ENCODE peak calls at places on chromosomes 2 and 18, in six cellular contexts. E, L, W, O, U and G are unnamed samples.

GRCh38 chr2:201440182-201440581 is 11.1 kb downstream of the TRAK2 start:
- DNase-seq in L (no peak), O (no peak), E (peak; percentile 77), U (no peak), W (no peak), G (peak; percentile 79)

GRCh38 chr18:11741505-11742145 is 52.6 kb downstream of the GNAL start:
- DNase-seq in U (peak; percentile 34), L (peak; percentile 20), O (no peak), E (peak; percentile 11), W (no peak), G (no peak)

GRCh38 chr2:236875906-236876505 is 209.7 kb upstream of the COPS8 start:
- DNase-seq in W (no peak), O (no peak), E (no peak), L (no peak), U (no peak), G (peak; percentile 51)

GRCh38 chr2:226017107-226017506 is 617.6 kb downstream of the NYAP2 start:
- DNase-seq in E (no peak), O (no peak), W (no peak), L (no peak), U (no peak), G (no peak)

GRCh38 chr2:26752636-26753035 is 11.4 kb upstream of the SLC35F6 start:
- DNase-seq in E (no peak), L (no peak), W (no peak), O (no peak), U (no peak), G (no peak)

GRCh38 chr18:63298393-63299015 is 21.1 kb downstream of the BCL2 start:
- DNase-seq in O (no peak), L (peak; percentile 79), E (no peak), W (no peak), U (no peak), G (no peak)

GRCh38 chr2:238160206-238161129 is 1.7 kb downstream of the ERFE start:
- DNase-seq in O (no peak), U (peak; percentile 34), W (no peak), L (no peak), E (peak; percentile 31), G (peak; percentile 16)

GRCh38 chr2:241410739-241411176 is 54.7 kb downstream of the FARP2 start:
- DNase-seq in W (no peak), U (no peak), L (no peak), E (peak; percentile 45), O (peak; percentile 26), G (no peak)

GRCh38 chr2:201704536-201704935 is 6.1 kb upstream of the MPP4 start:
- DNase-seq in E (no peak), W (no peak), O (no peak), U (no peak), L (no peak), G (no peak)

GRCh38 chr2:74566423-74567085 is 12.0 kb downstream of the DOK1 start:
- DNase-seq in U (no peak), E (no peak), O (no peak), W (no peak), L (no peak), G (no peak)

DNA sequence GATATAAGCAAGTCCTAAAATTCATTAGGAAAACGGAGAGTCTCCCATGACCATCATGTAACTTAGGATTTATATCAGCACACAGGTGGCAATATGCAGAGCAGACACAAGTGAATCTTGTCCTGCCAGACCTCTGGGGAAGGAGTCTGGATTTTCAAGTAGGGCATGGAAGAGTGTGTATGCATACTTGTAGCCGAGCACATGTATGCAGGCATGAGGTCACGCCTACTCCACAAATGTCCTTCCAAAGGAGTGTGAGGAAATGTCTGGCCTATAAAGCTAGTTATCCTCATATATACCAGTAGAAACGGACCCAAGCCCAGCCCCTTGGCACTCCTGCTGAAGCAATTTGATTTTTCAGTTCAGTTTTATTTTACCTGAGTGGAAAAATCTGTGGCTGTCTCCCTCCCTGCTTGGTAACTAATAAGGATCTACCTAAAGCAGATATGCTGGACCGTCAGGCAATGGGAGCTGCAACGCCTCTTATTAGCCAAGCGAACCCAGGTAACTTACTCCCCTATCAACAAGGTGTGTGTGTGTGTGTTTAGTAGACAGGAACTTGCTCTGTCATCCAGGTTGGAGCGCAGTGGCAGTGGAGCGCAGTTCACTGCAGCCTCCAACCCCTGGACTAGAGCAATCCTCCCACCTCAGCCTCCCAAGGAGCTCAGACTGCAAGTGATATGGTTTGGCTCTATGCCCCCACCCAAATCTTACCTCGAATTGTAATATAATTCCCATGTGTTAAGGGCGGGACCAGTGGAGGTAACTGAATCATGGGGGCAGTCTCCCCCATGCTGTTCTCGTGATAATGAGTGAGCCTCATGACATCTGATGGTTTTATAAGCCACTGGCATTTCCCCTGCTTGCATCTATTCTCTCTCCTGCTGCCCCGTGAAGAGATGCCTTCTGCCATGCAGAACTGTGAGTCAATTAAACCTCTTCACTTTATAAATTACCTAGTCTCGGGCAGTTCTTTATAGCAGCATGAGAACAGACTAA is 2.8 kb downstream of the STAT1 start:
- DNase-seq in U (no peak), L (no peak), W (no peak), O (no peak), E (no peak), G (no peak)
- H3K4me1 ChIP-seq in U (peaks cover 51% of the 10 kb centered on the region), L (peaks cover 86% of the 10 kb centered on the region), W (peaks cover 84% of the 10 kb centered on the region), O (peaks cover 20% of the 10 kb centered on the region), E (peaks cover 29% of the 10 kb centered on the region), G (peaks cover 5% of the 10 kb centered on the region)

GRCh38 chr2:39432701-39433100 is 4.4 kb downstream of the MAP4K3 start:
- DNase-seq in E (no peak), O (no peak), U (no peak), L (no peak), W (no peak), G (no peak)

GRCh38 chr2:39435254-39435653 is 1.8 kb downstream of the MAP4K3 start:
- DNase-seq in W (no peak), L (no peak), U (no peak), O (no peak), E (no peak), G (no peak)

GRCh38 chr2:39435974-39436591 is 1.0 kb downstream of the MAP4K3 start:
- DNase-seq in E (peak; percentile 49), U (no peak), L (no peak), W (no peak), O (peak; percentile 41), G (peak; percentile 44)

GRCh38 chr2:39433586-39434195 is 3.4 kb downstream of the MAP4K3 start:
- DNase-seq in W (no peak), U (no peak), O (no peak), L (no peak), E (no peak), G (no peak)

GRCh38 chr2:39434233-39434897 is 2.7 kb downstream of the MAP4K3 start:
- DNase-seq in U (no peak), O (no peak), E (no peak), W (no peak), L (no peak), G (no peak)
- H3K4me1 ChIP-seq in U (peaks cover 73% of the 10 kb centered on the region), O (peaks cover 62% of the 10 kb centered on the region), E (peaks cover 70% of the 10 kb centered on the region), W (peaks cover 42% of the 10 kb centered on the region), L (peaks cover 30% of the 10 kb centered on the region), G (peaks cover 40% of the 10 kb centered on the region)

GRCh38 chr2:96103388-96103705 is 13.0 kb downstream of the ADRA2B start:
- DNase-seq in W (no peak), E (no peak), U (no peak), O (no peak), L (no peak), G (peak; percentile 27)

GRCh38 chr2:96103906-96104861 is 12.2 kb downstream of the ADRA2B start:
- DNase-seq in E (no peak), O (no peak), W (no peak), U (no peak), L (no peak), G (peak; percentile 23)

GRCh38 chr2:96105152-96105915 is 11.0 kb downstream of the ADRA2B start:
- DNase-seq in U (no peak), O (no peak), L (no peak), E (no peak), W (no peak), G (no peak)

GRCh38 chr2:96100893-96101304 is 15.5 kb downstream of the ADRA2B start:
- DNase-seq in L (no peak), U (no peak), W (no peak), E (no peak), O (no peak), G (no peak)

GRCh38 chr2:96102596-96103387 is 13.6 kb downstream of the ADRA2B start:
- DNase-seq in O (no peak), L (no peak), E (no peak), U (no peak), W (no peak), G (peak; percentile 22)
- H3K4me1 ChIP-seq in O (no peaks in the 10 kb centered on the region), L (no peaks in the 10 kb centered on the region), E (peaks cover 7% of the 10 kb centered on the region), U (no peaks in the 10 kb centered on the region), W (no peaks in the 10 kb centered on the region), G (no peaks in the 10 kb centered on the region)

GRCh38 chr18:55743701-55744100 is 155.7 kb upstream of the TCF4 start:
- DNase-seq in L (no peak), E (no peak), O (no peak), W (no peak), U (no peak), G (no peak)
- H3K4me1 ChIP-seq in L (no peaks in the 10 kb centered on the region), E (no peaks in the 10 kb centered on the region), O (no peaks in the 10 kb centered on the region), W (no peaks in the 10 kb centered on the region), U (no peaks in the 10 kb centered on the region), G (peaks cover 13% of the 10 kb centered on the region)

GRCh38 chr2:170817247-170817998 is 736 bp downstream of the GAD1 start:
- DNase-seq in U (peak; percentile 50), O (no peak), L (peak; percentile 35), E (no peak), W (no peak), G (no peak)
- H3K4me1 ChIP-seq in U (peaks cover 38% of the 10 kb centered on the region), O (peaks cover 26% of the 10 kb centered on the region), L (peaks cover 69% of the 10 kb centered on the region), E (peaks cover 27% of the 10 kb centered on the region), W (peaks cover 68% of the 10 kb centered on the region), G (peaks cover 7% of the 10 kb centered on the region)

GRCh38 chr2:48257456-48257855 is 272.5 kb upstream of the STON1 start:
- DNase-seq in L (no peak), U (no peak), O (no peak), E (no peak), W (no peak), G (no peak)

GRCh38 chr2:48251437-48252148 is 278.4 kb upstream of the STON1 start:
- DNase-seq in U (no peak), O (no peak), L (no peak), E (no peak), W (no peak), G (no peak)

GRCh38 chr2:48250943-48251342 is 279.0 kb upstream of the STON1 start:
- DNase-seq in L (peak; percentile 42), W (no peak), O (no peak), U (no peak), E (peak; percentile 65), G (no peak)

GRCh38 chr2:48253301-48253700 is 276.7 kb upstream of the STON1 start:
- DNase-seq in L (no peak), E (no peak), O (no peak), W (no peak), U (no peak), G (no peak)

DNA sequence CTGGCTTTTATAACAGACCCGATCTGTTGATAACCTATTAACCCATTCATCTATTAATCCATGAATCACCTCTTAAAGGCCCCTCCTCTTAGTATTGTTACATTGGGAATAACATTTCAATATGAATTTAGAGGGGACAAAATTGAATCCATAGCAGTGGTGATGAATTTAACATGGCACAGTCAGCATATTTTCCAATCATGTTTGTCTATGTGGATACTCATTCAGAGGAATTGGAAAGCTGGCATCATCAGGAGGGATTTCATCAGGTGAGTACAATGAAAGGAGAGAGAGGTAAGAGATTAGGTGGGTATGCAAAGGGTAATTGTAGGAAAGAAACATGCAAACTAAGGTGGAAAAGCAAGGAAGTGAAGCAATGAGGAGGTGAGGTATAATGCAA is 275.1 kb upstream of the STON1 start:
- DNase-seq in O (no peak), U (no peak), E (no peak), L (no peak), W (no peak), G (no peak)
- H3K4me1 ChIP-seq in O (no peaks in the 10 kb centered on the region), U (peaks cover 4% of the 10 kb centered on the region), E (peaks cover 43% of the 10 kb centered on the region), L (no peaks in the 10 kb centered on the region), W (no peaks in the 10 kb centered on the region), G (peaks cover 7% of the 10 kb centered on the region)

GRCh38 chr2:28088970-28089369 is 198.4 kb downstream of the BABAM2 start:
- DNase-seq in L (no peak), W (no peak), U (peak; percentile 33), O (no peak), E (no peak), G (no peak)
- H3K4me1 ChIP-seq in L (no peaks in the 10 kb centered on the region), W (no peaks in the 10 kb centered on the region), U (peaks cover 55% of the 10 kb centered on the region), O (no peaks in the 10 kb centered on the region), E (no peaks in the 10 kb centered on the region), G (peaks cover 10% of the 10 kb centered on the region)